ENCODE peak calls at places on chromosomes 6 and 20, in ten cellular contexts. O is stimulated activated CD8-positive, alpha-beta memory T cell treated with anti-CD3 and anti-CD28 coated beads, Interleukin-2, amount 100 ng/mL, for 1 hour; Q is astrocyte of the spinal cord; Z is mesenchymal stem cell; G is left colon; Y is iPS-NIHi11; L is HCEC 1CT; K is A673; T is body of pancreas; N is Calu3. S is an unnamed sample.

GRCh38 chr6:56148488-56149190 is 98.7 kb downstream of the COL21A1 start:
- DNase-seq in O (no peak), Q (peak; percentile 47), Z (no peak), G (no peak), Y (no peak), L (no peak), K (peak; percentile 66), T (no peak), N (no peak), S (peak; percentile 11)

GRCh38 chr6:134774244-134774643 is 175.7 kb downstream of the ALDH8A1 start:
- DNase-seq in O (no peak), Q (peak; percentile 62), Z (peak; percentile 69), G (no peak), Y (no peak), L (peak; percentile 70), K (no peak), T (no peak), N (no peak), S (peak; percentile 87)

GRCh38 chr20:8399963-8400362 is 267.9 kb downstream of the PLCB1 start:
- DNase-seq in O (no peak), Q (no peak), Z (no peak), G (no peak), Y (no peak), L (no peak), K (peak; percentile 26), T (no peak), N (no peak), S (no peak)

GRCh38 chr6:5190467-5190866 is 70.3 kb downstream of the LYRM4 start:
- DNase-seq in O (no peak), Q (peak; percentile 83), Z (peak; percentile 93), G (no peak), Y (no peak), L (peak; percentile 93), K (peak; percentile 47), T (no peak), N (no peak), S (peak; percentile 97)

GRCh38 chr6:132275253-132275970 is 125.9 kb downstream of the MOXD1 start:
- DNase-seq in O (no peak), Q (no peak), Z (no peak), G (no peak), Y (no peak), L (no peak), K (no peak), T (no peak), N (no peak), S (no peak)

GRCh38 chr6:106974999-106975698 is 620 bp upstream of the CD24 start:
- DNase-seq in O (no peak), Q (peak; percentile 41), Z (peak; percentile 33), G (peak; percentile 79), Y (no peak), L (peak; percentile 7), K (peak; percentile 21), T (peak; percentile 82), N (peak; percentile 86), S (no peak)

GRCh38 chr20:12617076-12617475 is 391.7 kb upstream of the SPTLC3 start:
- DNase-seq in O (no peak), Q (no peak), Z (no peak), G (no peak), Y (no peak), L (no peak), K (no peak), T (peak; percentile 24), N (no peak), S (no peak)

GRCh38 chr20:46808565-46808964 is 86.1 kb upstream of the EYA2 start:
- DNase-seq in O (no peak), Q (no peak), Z (no peak), G (no peak), Y (no peak), L (no peak), K (no peak), T (no peak), N (no peak), S (no peak)

GRCh38 chr6:15113587-15113986 is 132.3 kb upstream of the JARID2 start:
- DNase-seq in O (no peak), Q (no peak), Z (no peak), G (no peak), Y (no peak), L (no peak), K (no peak), T (no peak), N (no peak), S (no peak)

GRCh38 chr20:54875307-54875706 is 399.9 kb downstream of the DOK5 start:
- DNase-seq in O (no peak), Q (no peak), Z (no peak), G (no peak), Y (no peak), L (no peak), K (no peak), T (no peak), N (no peak), S (no peak)

GRCh38 chr20:59663513-59663890 is 59.2 kb downstream of the PHACTR3 start:
- DNase-seq in O (no peak), Q (no peak), Z (no peak), G (no peak), Y (no peak), L (no peak), K (no peak), T (no peak), N (no peak), S (no peak)

GRCh38 chr20:45552456-45552855 is 5.3 kb upstream of the EPPIN start:
- DNase-seq in O (no peak), Q (no peak), Z (no peak), G (peak; percentile 54), Y (no peak), L (no peak), K (no peak), T (peak; percentile 19), N (no peak), S (no peak)

GRCh38 chr6:89986650-89987074 is 92.4 kb downstream of the GJA10 start:
- DNase-seq in O (no peak), Q (peak; percentile 62), Z (peak; percentile 25), G (no peak), Y (no peak), L (peak; percentile 12), K (peak; percentile 84), T (no peak), N (no peak), S (peak; percentile 21)

GRCh38 chr6:163001341-163001740 is 273.6 kb downstream of the PACRG start:
- DNase-seq in O (no peak), Q (peak; percentile 52), Z (no peak), G (no peak), Y (no peak), L (no peak), K (no peak), T (no peak), N (no peak), S (no peak)

GRCh38 chr6:132812255-132812732 is 2.1 kb upstream of the RPS12 start:
- DNase-seq in O (no peak), Q (peak; percentile 56), Z (peak; percentile 44), G (no peak), Y (no peak), L (peak; percentile 30), K (no peak), T (no peak), N (no peak), S (peak; percentile 40)

GRCh38 chr6:144408151-144408550 is 123.0 kb downstream of the UTRN start:
- DNase-seq in O (no peak), Q (peak; percentile 48), Z (no peak), G (no peak), Y (no peak), L (no peak), K (peak; percentile 12), T (no peak), N (no peak), S (peak; percentile 49)

GRCh38 chr20:517221-517620 is 26.4 kb downstream of the CSNK2A1 start:
- DNase-seq in O (no peak), Q (no peak), Z (peak; percentile 10), G (no peak), Y (no peak), L (no peak), K (no peak), T (no peak), N (no peak), S (no peak)

GRCh38 chr6:21461844-21462518 is 131.6 kb upstream of the SOX4 start:
- DNase-seq in O (no peak), Q (no peak), Z (no peak), G (no peak), Y (no peak), L (no peak), K (no peak), T (no peak), N (no peak), S (no peak)

GRCh38 chr6:7974932-7975763 is 64.6 kb upstream of the TXNDC5 start:
- DNase-seq in O (no peak), Q (peak; percentile 89), Z (peak; percentile 88), G (peak; percentile 60), Y (no peak), L (peak; percentile 61), K (no peak), T (peak; percentile 63), N (peak; percentile 67), S (peak; percentile 96)

GRCh38 chr6:11609324-11610071 is 71.9 kb downstream of the TMEM170B start:
- DNase-seq in O (no peak), Q (peak; percentile 96), Z (peak; percentile 89), G (no peak), Y (peak; percentile 40), L (peak; percentile 85), K (peak; percentile 55), T (no peak), N (no peak), S (peak; percentile 85)

GRCh38 chr6:43977404-43978111 is 149.7 kb downstream of the MRPL14 start:
- DNase-seq in O (no peak), Q (no peak), Z (no peak), G (no peak), Y (peak; percentile 7), L (no peak), K (no peak), T (no peak), N (no peak), S (no peak)

GRCh38 chr6:76465410-76465809 is 392.9 kb upstream of the IMPG1 start:
- DNase-seq in O (no peak), Q (no peak), Z (no peak), G (no peak), Y (no peak), L (no peak), K (no peak), T (no peak), N (no peak), S (no peak)

GRCh38 chr6:29627762-29628418 is 5.1 kb downstream of the GABBR1 start:
- DNase-seq in O (no peak), Q (peak; percentile 91), Z (peak; percentile 91), G (peak; percentile 56), Y (peak; percentile 86), L (peak; percentile 82), K (peak; percentile 95), T (peak; percentile 49), N (peak; percentile 22), S (peak; percentile 87)

GRCh38 chr6:3898270-3898994 is 49.3 kb downstream of the FAM50B start:
- DNase-seq in O (no peak), Q (no peak), Z (no peak), G (no peak), Y (no peak), L (no peak), K (no peak), T (no peak), N (no peak), S (no peak)

GRCh38 chr20:62984666-62985065 is 22.1 kb downstream of the BHLHE23 start:
- DNase-seq in O (no peak), Q (no peak), Z (no peak), G (no peak), Y (no peak), L (no peak), K (no peak), T (no peak), N (no peak), S (no peak)

GRCh38 chr6:161048636-161049035 is 57.1 kb downstream of the MAP3K4 start:
- DNase-seq in O (no peak), Q (peak; percentile 83), Z (no peak), G (no peak), Y (no peak), L (peak; percentile 29), K (peak; percentile 58), T (no peak), N (no peak), S (peak; percentile 61)

GRCh38 chr6:43733471-43734293 is 36.3 kb upstream of the VEGFA start:
- DNase-seq in O (peak; percentile 9), Q (no peak), Z (no peak), G (no peak), Y (no peak), L (no peak), K (no peak), T (no peak), N (no peak), S (no peak)

GRCh38 chr6:23174781-23175361 is 605.5 kb downstream of the HDGFL1 start:
- DNase-seq in O (no peak), Q (peak; percentile 96), Z (peak; percentile 97), G (no peak), Y (no peak), L (peak; percentile 97), K (peak; percentile 42), T (no peak), N (no peak), S (peak; percentile 92)

S was measured in fibroblast of villous mesenchyme.